ENCODE peak calls at places on chromosomes 11 and 22, in six cellular contexts. A is activated CD4-positive, alpha-beta T cell treated with anti-CD3 and anti-CD28 coated beads, Interleukin-2, amount 50 U/mL, for 1 hour; G is RCC 7860; Q is Caco-2; H is EH; Z is HCEC 1CT. P is an unnamed sample.
A peak's percentile ranks its signal among the peaks of the same experiment; 100 is the strongest.

GRCh38 chr11:116231540-116231939 is 541.2 kb downstream of the BUD13 start:
- DNase-seq in H (no peak), A (no peak), Z (no peak), Q (no peak), G (no peak), P (no peak)

GRCh38 chr11:10233581-10233980 is 60.4 kb downstream of the SBF2 start:
- DNase-seq in Z (peak; percentile 84), G (peak; percentile 57), A (no peak), Q (no peak), H (peak; percentile 90), P (no peak)

GRCh38 chr22:20249797-20250354 is 18.2 kb downstream of the RTN4R start:
- DNase-seq in Z (no peak), Q (no peak), A (no peak), H (peak; percentile 30), G (no peak), P (peak; percentile 5)

GRCh38 chr11:61695917-61696316 is 15.7 kb downstream of the DAGLA start:
- DNase-seq in H (peak; percentile 81), G (peak; percentile 89), Z (no peak), A (peak; percentile 90), Q (no peak), P (no peak)

GRCh38 chr22:50710886-50711285 is 27.1 kb upstream of the ACR start:
- DNase-seq in H (no peak), Q (no peak), Z (no peak), A (no peak), G (no peak), P (no peak)

GRCh38 chr11:75931124-75931523 is 116.1 kb downstream of the UVRAG start:
- DNase-seq in Z (peak; percentile 61), A (no peak), H (peak; percentile 50), G (no peak), Q (no peak), P (no peak)

GRCh38 chr11:111229604-111230003 is 15.9 kb upstream of the POU2AF2 start:
- DNase-seq in Q (no peak), G (no peak), Z (no peak), A (no peak), H (no peak), P (no peak)

GRCh38 chr22:20080445-20080775 is 369 bp downstream of the DGCR8 start:
- DNase-seq in G (no peak), Z (peak; percentile 33), Q (peak; percentile 77), A (peak; percentile 67), H (peak; percentile 60), P (no peak)

GRCh38 chr11:95067042-95067827 is 516 bp downstream of the SRSF8 start:
- DNase-seq in G (peak; percentile 37), Q (peak; percentile 88), H (peak; percentile 78), Z (peak; percentile 79), A (peak; percentile 70), P (peak; percentile 68)

GRCh38 chr22:18100781-18101180 is 9.8 kb upstream of the TUBA8 start:
- DNase-seq in A (no peak), H (no peak), G (no peak), Z (no peak), Q (no peak), P (no peak)

GRCh38 chr22:23804781-23805291 is 18.1 kb downstream of the SMARCB1 start:
- DNase-seq in Q (no peak), A (no peak), G (no peak), H (no peak), Z (no peak), P (no peak)

GRCh38 chr11:92657226-92657625 is 312.2 kb upstream of the MTNR1B start:
- DNase-seq in A (no peak), H (no peak), Z (no peak), Q (no peak), G (no peak), P (no peak)

GRCh38 chr22:42282252-42282942 is 11.9 kb upstream of the TCF20 start:
- DNase-seq in A (no peak), Q (peak; percentile 46), G (no peak), H (no peak), Z (no peak), P (no peak)

GRCh38 chr11:85663080-85663729 is 1.7 kb downstream of the CREBZF start:
- DNase-seq in G (no peak), Z (no peak), H (peak; percentile 17), Q (no peak), A (no peak), P (peak; percentile 27)

GRCh38 chr11:15625691-15626090 is 511.0 kb downstream of the INSC start:
- DNase-seq in Z (no peak), G (no peak), H (no peak), A (no peak), Q (no peak), P (no peak)

GRCh38 chr11:72606362-72607100 is 67.7 kb downstream of the PDE2A start:
- DNase-seq in Q (no peak), G (no peak), Z (no peak), H (no peak), A (no peak), P (no peak)

GRCh38 chr11:120424185-120424969 is 87.2 kb upstream of the GRIK4 start:
- DNase-seq in A (no peak), Q (no peak), Z (peak; percentile 30), H (no peak), G (no peak), P (no peak)

GRCh38 chr11:121194731-121195596 is 93.9 kb downstream of the TECTA start:
- DNase-seq in Q (peak; percentile 58), Z (peak; percentile 15), A (peak; percentile 34), G (peak; percentile 17), H (peak; percentile 65), P (peak; percentile 83)

GRCh38 chr22:48756146-48757111 is 1071.2 kb downstream of the BRD1 start:
- DNase-seq in Q (no peak), A (no peak), Z (no peak), G (no peak), H (no peak), P (no peak)

GRCh38 chr11:111736191-111736590 is 30.0 kb downstream of the PPP2R1B start:
- DNase-seq in Z (peak; percentile 58), H (peak; percentile 89), Q (no peak), A (no peak), G (peak; percentile 40), P (no peak)

GRCh38 chr11:92123540-92123939 is 101.1 kb upstream of the FAT3 start:
- DNase-seq in A (no peak), Q (no peak), Z (no peak), H (peak; percentile 86), G (peak; percentile 37), P (no peak)

GRCh38 chr22:45548991-45549736 is 46.5 kb downstream of the FBLN1 start:
- DNase-seq in G (peak; percentile 37), H (peak; percentile 96), A (no peak), Q (no peak), Z (peak; percentile 99), P (no peak)

GRCh38 chr11:985435-985834 is 51.1 kb downstream of the MUC6 start:
- DNase-seq in G (no peak), A (no peak), Z (no peak), Q (no peak), H (no peak), P (no peak)

GRCh38 chr11:3091846-3092602 is 34.8 kb upstream of the CARS1 start:
- DNase-seq in Z (peak; percentile 51), Q (peak; percentile 88), G (peak; percentile 64), H (peak; percentile 58), A (peak; percentile 71), P (peak; percentile 3)

GRCh38 chr11:17014321-17014773 is at the start of gene PLEKHA7:
- DNase-seq in Z (no peak), Q (no peak), A (peak; percentile 11), H (no peak), G (no peak), P (no peak)

GRCh38 chr22:27810566-27810965 is 9.0 kb upstream of the MN1 start:
- DNase-seq in H (peak; percentile 56), G (peak; percentile 5), Z (peak; percentile 16), A (no peak), Q (no peak), P (no peak)

GRCh38 chr11:1199689-1200610 is 22.9 kb upstream of the MUC5B start:
- DNase-seq in Q (peak; percentile 32), Z (no peak), H (no peak), G (no peak), A (no peak), P (peak; percentile 26)

GRCh38 chr11:33063326-33063775 is 24.0 kb downstream of the TCP11L1 start:
- DNase-seq in G (no peak), Q (no peak), Z (peak; percentile 45), H (peak; percentile 59), A (no peak), P (no peak)

GRCh38 chr22:27829620-27830019 is 28.1 kb upstream of the MN1 start:
- DNase-seq in A (no peak), G (no peak), Z (no peak), Q (no peak), H (no peak), P (no peak)

GRCh38 chr11:132623496-132623895 is 908.8 kb downstream of the OPCML start:
- DNase-seq in Z (no peak), A (no peak), H (no peak), G (no peak), Q (no peak), P (peak; percentile 80)

GRCh38 chr11:16942917-16943316 is 71.3 kb downstream of the PLEKHA7 start:
- DNase-seq in A (no peak), Q (no peak), G (no peak), H (no peak), Z (no peak), P (no peak)

GRCh38 chr22:18024276-18024939 is at the start of gene MICAL3:
- DNase-seq in Z (peak; percentile 79), A (peak; percentile 62), G (peak; percentile 16), H (peak; percentile 72), Q (peak; percentile 44), P (peak; percentile 25)

GRCh38 chr22:50621948-50622722 is 5.8 kb downstream of the ARSA start:
- DNase-seq in G (no peak), H (no peak), Q (no peak), Z (no peak), A (peak; percentile 27), P (peak; percentile 19)

GRCh38 chr11:20022363-20023081 is 137.8 kb downstream of the DBX1 start:
- DNase-seq in A (no peak), H (peak; percentile 49), Q (peak; percentile 62), G (no peak), Z (no peak), P (peak; percentile 93)

GRCh38 chr11:62542750-62543567 is 3.6 kb downstream of the AHNAK start:
- DNase-seq in Q (peak; percentile 73), A (peak; percentile 63), G (peak; percentile 89), H (peak; percentile 91), Z (peak; percentile 69), P (peak; percentile 25)

GRCh38 chr11:2728663-2729332 is 29.0 kb upstream of the KCNQ1OT1 start:
- DNase-seq in H (no peak), Z (no peak), A (no peak), Q (no peak), G (no peak), P (no peak)

GRCh38 chr11:115999437-115999836 is 495.2 kb upstream of the CADM1 start:
- DNase-seq in G (no peak), Z (no peak), Q (no peak), A (no peak), H (no peak), P (peak; percentile 33)